ENCODE peak calls at places on chromosome 2, in four cellular contexts. W is heart left ventricle, V is tibial nerve, X is ovary. N is an unnamed sample.

GRCh38 chr2:169393068-169393590 is 30.8 kb upstream of the LRP2 start:
- DNase-seq in X (no peak), V (no peak), W (no peak), N (no peak)

GRCh38 chr2:186913870-186914269 is 64.9 kb upstream of the ZSWIM2 start:
- DNase-seq in V (no peak), X (no peak), W (no peak), N (no peak)

GRCh38 chr2:121626777-121627524 is 22.3 kb downstream of the CLASP1 start:
- DNase-seq in W (no peak), V (peak; percentile 35), X (no peak), N (no peak)

GRCh38 chr2:49616800-49617199 is 462.5 kb upstream of the FSHR start:
- DNase-seq in W (no peak), V (no peak), X (no peak), N (no peak)

GRCh38 chr2:172496096-172496709 is 59.7 kb upstream of the PDK1 start:
- DNase-seq in V (no peak), W (no peak), X (no peak), N (no peak)

GRCh38 chr2:159118115-159118858 is 149.8 kb downstream of the TANC1 start:
- DNase-seq in V (peak; percentile 90), W (peak; percentile 87), X (peak; percentile 91), N (peak; percentile 95)

GRCh38 chr2:9333591-9334171 is 89.6 kb downstream of the ITGB1BP1 start:
- DNase-seq in W (no peak), X (peak; percentile 46), V (peak; percentile 25), N (no peak)

GRCh38 chr2:110678457-110679336 is 834 bp upstream of the BUB1 start:
- DNase-seq in V (no peak), X (peak; percentile 52), W (no peak), N (peak; percentile 46)

DNA sequence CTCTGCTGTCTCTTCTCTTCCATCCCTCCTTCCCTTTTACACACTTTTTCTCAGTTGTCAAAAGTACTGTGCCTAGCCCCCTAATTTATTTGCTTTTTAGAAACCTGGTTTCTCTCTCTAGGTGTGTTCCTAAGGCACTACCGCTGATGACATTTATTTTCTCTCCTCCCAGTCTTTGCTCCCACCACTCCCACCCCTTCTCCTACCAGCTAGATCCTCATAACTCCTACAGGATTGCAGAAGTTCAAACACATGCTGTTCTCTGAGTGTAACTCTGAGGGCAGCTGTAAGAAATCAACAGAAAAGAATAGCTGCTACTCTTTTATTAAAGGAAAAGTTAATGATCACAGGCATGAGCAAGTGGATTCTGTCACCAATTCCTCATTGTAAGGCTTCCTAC is 22.3 kb upstream of the LRRTM1 start:
- DNase-seq in X (no peak), V (no peak), W (no peak), N (no peak)
- H3K27ac ChIP-seq in X (no peak overlapping the region), V (no peak overlapping the region), W (no peak overlapping the region), N (no peak overlapping the region)

GRCh38 chr2:190216829-190217228 is 102.8 kb downstream of the HIBCH start:
- DNase-seq in V (no peak), W (no peak), X (peak; percentile 23), N (no peak)
- TF ChIP-seq CTCF in V (no peak), W (no peak), X (no peak), N (no peak)

GRCh38 chr2:212537311-212538155 is 1.1 kb downstream of the ERBB4 start:
- DNase-seq in W (peak; percentile 63), X (peak; percentile 14), V (peak; percentile 12), N (no peak)

GRCh38 chr2:212535963-212536362 is 2.6 kb downstream of the ERBB4 start:
- DNase-seq in X (no peak), V (no peak), W (no peak), N (no peak)

GRCh38 chr2:212538156-212539144 is at the start of gene ERBB4:
- DNase-seq in X (peak; percentile 17), V (no peak), W (peak; percentile 69), N (peak; percentile 41)

GRCh38 chr2:212539145-212539880 is 711 bp upstream of the ERBB4 start:
- DNase-seq in X (peak; percentile 23), V (peak; percentile 43), W (peak; percentile 66), N (peak; percentile 65)

GRCh38 chr2:212536385-212537310 is 2.0 kb downstream of the ERBB4 start:
- DNase-seq in W (peak; percentile 51), X (peak; percentile 2), V (no peak), N (peak; percentile 31)
- H3K27ac ChIP-seq in W (peak overlapping the region; percentile 81), X (no peak overlapping the region), V (no peak overlapping the region), N (peak overlapping the region; percentile 84)

GRCh38 chr2:197453123-197453913 is at the start of gene COQ10B:
- DNase-seq in X (peak; percentile 99), W (peak; percentile 100), V (peak; percentile 98), N (peak; percentile 100)
- TF ChIP-seq CTCF in X (peak; percentile 46), W (peak; percentile 6), V (no peak), N (peak; percentile 59)

GRCh38 chr2:160241251-160242137 is 41.4 kb upstream of the ITGB6 start:
- DNase-seq in X (no peak), V (no peak), W (peak; percentile 66), N (no peak)
- H3K27ac ChIP-seq in X (no peak overlapping the region), V (no peak overlapping the region), W (peak overlapping the region; percentile 42), N (no peak overlapping the region)